ENCODE peak calls at places on chromosomes 11 and 22, in five cellular contexts. One of them, this sample, is unnamed.

GRCh38 chr22:38567531-38568245 is 2.3 kb downstream of the DMC1 start:
- DNase-seq in neural crest cell: no peak
- DNase-seq in A549: no peak
- DNase-seq in choroid plexus epithelial cell: no peak
- DNase-seq in epithelial cell of esophagus: peak; percentile 30
- DNase-seq in this sample: no peak

GRCh38 chr11:61826930-61827572 is 1.0 kb upstream of the FADS2 start:
- DNase-seq in neural crest cell: no peak
- DNase-seq in A549: no peak
- DNase-seq in choroid plexus epithelial cell: peak; percentile 38
- DNase-seq in epithelial cell of esophagus: no peak
- DNase-seq in this sample: no peak

GRCh38 chr11:47488674-47489394 is 39.9 kb upstream of the RAPSN start:
- DNase-seq in neural crest cell: no peak
- DNase-seq in A549: no peak
- DNase-seq in choroid plexus epithelial cell: no peak
- DNase-seq in epithelial cell of esophagus: no peak
- DNase-seq in this sample: no peak

GRCh38 chr22:45468872-45469572 is 33.7 kb upstream of the FBLN1 start:
- DNase-seq in neural crest cell: no peak
- DNase-seq in A549: no peak
- DNase-seq in choroid plexus epithelial cell: peak; percentile 43
- DNase-seq in epithelial cell of esophagus: peak; percentile 81
- DNase-seq in this sample: peak; percentile 56

GRCh38 chr22:38984224-38984623 is 2.1 kb downstream of the APOBEC3B start:
- DNase-seq in neural crest cell: no peak
- DNase-seq in A549: no peak
- DNase-seq in choroid plexus epithelial cell: no peak
- DNase-seq in epithelial cell of esophagus: no peak
- DNase-seq in this sample: no peak

GRCh38 chr11:45846174-45846675 is 1.1 kb upstream of the CRY2 start:
- DNase-seq in neural crest cell: no peak
- DNase-seq in A549: no peak
- DNase-seq in choroid plexus epithelial cell: no peak
- DNase-seq in epithelial cell of esophagus: no peak
- DNase-seq in this sample: no peak

GRCh38 chr11:36619502-36619901 is 21.5 kb upstream of the RAG2 start:
- DNase-seq in neural crest cell: no peak
- DNase-seq in A549: no peak
- DNase-seq in choroid plexus epithelial cell: peak; percentile 10
- DNase-seq in epithelial cell of esophagus: no peak
- DNase-seq in this sample: no peak

GRCh38 chr22:21102659-21103267 is 57.0 kb downstream of the LRRC74B start:
- DNase-seq in neural crest cell: peak; percentile 95
- DNase-seq in A549: peak; percentile 84
- DNase-seq in choroid plexus epithelial cell: peak; percentile 73
- DNase-seq in epithelial cell of esophagus: peak; percentile 61
- DNase-seq in this sample: peak; percentile 42

GRCh38 chr22:35258144-35258988 is 1.1 kb downstream of the HMGXB4 start:
- DNase-seq in neural crest cell: peak; percentile 6
- DNase-seq in A549: peak; percentile 5
- DNase-seq in choroid plexus epithelial cell: peak; percentile 44
- DNase-seq in epithelial cell of esophagus: peak; percentile 53
- DNase-seq in this sample: peak; percentile 33

DNA sequence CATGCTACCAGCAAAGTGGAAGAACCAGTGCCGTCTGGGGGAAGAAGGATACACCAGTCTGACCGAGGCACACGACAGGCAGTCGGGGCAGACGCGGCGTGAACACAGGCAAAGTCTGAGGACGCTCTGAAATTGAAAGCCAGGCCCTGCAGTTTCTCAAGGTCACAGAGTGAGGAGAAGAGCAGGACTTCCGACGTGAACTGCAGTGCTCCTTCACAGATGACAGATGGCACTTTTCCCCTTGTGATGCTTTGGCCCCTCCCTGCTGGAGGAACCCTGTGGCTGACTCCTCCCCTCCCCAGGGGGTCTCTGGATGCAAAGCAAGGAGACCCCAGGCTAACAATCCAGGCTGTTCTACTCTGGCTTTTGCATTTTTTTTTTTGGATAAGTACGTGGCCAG is 19.6 kb upstream of the JAM3 start:
- DNase-seq in neural crest cell: no peak
- DNase-seq in A549: no peak
- DNase-seq in choroid plexus epithelial cell: no peak
- DNase-seq in epithelial cell of esophagus: no peak
- DNase-seq in this sample: no peak
- TF ChIP-seq CTCF in neural crest cell: no peak
- TF ChIP-seq CTCF in A549: no peak
- TF ChIP-seq CTCF in choroid plexus epithelial cell: no peak
- TF ChIP-seq CTCF in epithelial cell of esophagus: no peak
- TF ChIP-seq CTCF in this sample: no peak

DNA sequence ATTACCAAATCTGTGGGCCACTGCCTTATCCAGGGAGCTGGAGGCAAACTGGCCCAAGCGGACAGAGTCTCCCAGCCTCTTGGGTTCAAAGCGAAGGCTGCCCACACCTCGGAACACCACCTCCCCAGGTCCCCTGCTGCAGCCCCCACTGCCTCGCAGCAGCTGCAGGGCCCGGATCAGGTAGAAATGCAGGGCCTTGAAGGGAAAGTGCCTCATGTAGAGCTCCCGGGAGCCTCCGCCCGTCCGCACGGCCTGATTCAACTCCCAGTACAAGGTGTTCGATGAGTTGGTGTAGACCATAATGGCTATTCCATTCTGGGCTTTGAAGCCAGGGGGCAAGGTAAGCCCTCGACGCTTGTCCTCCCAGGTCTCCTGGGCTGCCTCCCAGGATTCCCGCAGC is 2.0 kb downstream of the ART5 start:
- DNase-seq in neural crest cell: no peak
- DNase-seq in A549: no peak
- DNase-seq in choroid plexus epithelial cell: no peak
- DNase-seq in epithelial cell of esophagus: no peak
- DNase-seq in this sample: no peak
- TF ChIP-seq CTCF in neural crest cell: no peak
- TF ChIP-seq CTCF in A549: no peak
- TF ChIP-seq CTCF in choroid plexus epithelial cell: no peak
- TF ChIP-seq CTCF in epithelial cell of esophagus: no peak
- TF ChIP-seq CTCF in this sample: no peak

GRCh38 chr22:29528144-29528543 is 25.4 kb downstream of the THOC5 start:
- DNase-seq in neural crest cell: no peak
- DNase-seq in A549: no peak
- DNase-seq in choroid plexus epithelial cell: no peak
- DNase-seq in epithelial cell of esophagus: no peak
- DNase-seq in this sample: no peak

GRCh38 chr22:29521526-29521925 is 32.0 kb downstream of the THOC5 start:
- DNase-seq in neural crest cell: no peak
- DNase-seq in A549: no peak
- DNase-seq in choroid plexus epithelial cell: no peak
- DNase-seq in epithelial cell of esophagus: no peak
- DNase-seq in this sample: no peak

GRCh38 chr22:29523761-29524160 is 29.8 kb downstream of the THOC5 start:
- DNase-seq in neural crest cell: no peak
- DNase-seq in A549: no peak
- DNase-seq in choroid plexus epithelial cell: no peak
- DNase-seq in epithelial cell of esophagus: no peak
- DNase-seq in this sample: no peak

GRCh38 chr22:29520851-29521250 is 32.7 kb downstream of the THOC5 start:
- DNase-seq in neural crest cell: no peak
- DNase-seq in A549: no peak
- DNase-seq in choroid plexus epithelial cell: peak; percentile 89
- DNase-seq in epithelial cell of esophagus: peak; percentile 60
- DNase-seq in this sample: peak; percentile 63

GRCh38 chr22:29524440-29525191 is 28.9 kb downstream of the THOC5 start:
- DNase-seq in neural crest cell: peak; percentile 3
- DNase-seq in A549: peak; percentile 28
- DNase-seq in choroid plexus epithelial cell: peak; percentile 61
- DNase-seq in epithelial cell of esophagus: peak; percentile 24
- DNase-seq in this sample: peak; percentile 24
- TF ChIP-seq CTCF in neural crest cell: peak; percentile 54
- TF ChIP-seq CTCF in A549: peak; percentile 31
- TF ChIP-seq CTCF in choroid plexus epithelial cell: peak; percentile 73
- TF ChIP-seq CTCF in epithelial cell of esophagus: peak; percentile 51
- TF ChIP-seq CTCF in this sample: peak; percentile 57

GRCh38 chr11:8055111-8055835 is 25.7 kb upstream of the TUB start:
- DNase-seq in neural crest cell: no peak
- DNase-seq in A549: no peak
- DNase-seq in choroid plexus epithelial cell: peak; percentile 9
- DNase-seq in epithelial cell of esophagus: no peak
- DNase-seq in this sample: no peak
- TF ChIP-seq CTCF in neural crest cell: peak; percentile 25
- TF ChIP-seq CTCF in A549: no peak
- TF ChIP-seq CTCF in choroid plexus epithelial cell: peak; percentile 34
- TF ChIP-seq CTCF in epithelial cell of esophagus: no peak
- TF ChIP-seq CTCF in this sample: no peak

DNA sequence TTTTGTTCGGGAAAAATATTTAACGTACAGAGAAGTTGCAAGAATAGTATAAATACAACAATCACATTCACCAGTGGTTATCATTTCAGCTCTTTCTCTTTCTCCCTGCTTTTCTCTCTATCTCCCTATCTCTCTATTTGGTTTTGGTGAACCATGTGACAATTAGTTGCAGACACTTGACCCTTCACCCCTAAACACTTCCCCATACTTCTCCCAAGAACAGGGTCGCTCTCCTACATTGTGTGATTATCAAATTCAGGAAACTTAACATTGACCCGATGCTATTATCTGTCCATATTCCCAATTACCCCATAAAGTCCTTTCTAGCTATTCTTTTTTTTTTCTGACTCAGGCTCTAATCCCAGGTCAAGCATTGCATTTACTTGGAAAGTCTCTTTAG is 4.8 kb upstream of the CYB5R3 start:
- DNase-seq in neural crest cell: no peak
- DNase-seq in A549: no peak
- DNase-seq in choroid plexus epithelial cell: no peak
- DNase-seq in epithelial cell of esophagus: no peak
- DNase-seq in this sample: no peak
- TF ChIP-seq CTCF in neural crest cell: no peak
- TF ChIP-seq CTCF in A549: no peak
- TF ChIP-seq CTCF in choroid plexus epithelial cell: no peak
- TF ChIP-seq CTCF in epithelial cell of esophagus: no peak
- TF ChIP-seq CTCF in this sample: no peak

GRCh38 chr22:28822930-28823481 is 22.6 kb upstream of the XBP1 start:
- DNase-seq in neural crest cell: no peak
- DNase-seq in A549: no peak
- DNase-seq in choroid plexus epithelial cell: no peak
- DNase-seq in epithelial cell of esophagus: no peak
- DNase-seq in this sample: no peak
- TF ChIP-seq CTCF in neural crest cell: no peak
- TF ChIP-seq CTCF in A549: no peak
- TF ChIP-seq CTCF in choroid plexus epithelial cell: no peak
- TF ChIP-seq CTCF in epithelial cell of esophagus: no peak
- TF ChIP-seq CTCF in this sample: no peak

DNA sequence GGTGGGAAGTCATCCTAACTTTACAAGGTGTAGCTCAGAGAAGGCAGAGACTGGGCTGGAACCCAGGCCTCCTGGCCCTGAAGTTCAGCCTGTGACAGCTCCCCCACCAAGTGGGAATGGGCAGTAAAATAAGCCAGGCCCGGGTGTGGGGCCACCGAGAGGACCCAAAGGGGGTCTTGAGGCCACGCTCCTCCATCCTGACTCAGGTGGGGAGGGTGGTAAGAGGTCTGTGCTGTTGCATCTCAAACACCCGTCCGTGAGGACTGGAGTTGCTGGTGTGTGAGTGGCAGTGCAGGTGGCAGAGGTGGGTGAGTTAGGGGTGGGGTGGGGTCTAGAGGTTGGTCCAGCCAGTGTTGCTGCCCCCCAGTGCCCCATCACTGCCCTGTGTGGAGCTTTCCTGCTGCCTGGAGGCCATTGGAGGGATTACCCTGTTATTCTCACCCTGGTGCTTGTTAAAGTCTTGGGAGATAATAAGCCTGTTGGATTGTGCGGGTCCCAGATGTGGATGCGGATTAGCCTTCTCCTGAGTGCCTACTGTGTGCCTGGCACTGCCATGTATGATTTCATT is 12.7 kb downstream of the SERPINH1 start:
- DNase-seq in neural crest cell: no peak
- DNase-seq in A549: no peak
- DNase-seq in choroid plexus epithelial cell: no peak
- DNase-seq in epithelial cell of esophagus: no peak
- DNase-seq in this sample: no peak
- TF ChIP-seq CTCF in neural crest cell: no peak
- TF ChIP-seq CTCF in A549: no peak
- TF ChIP-seq CTCF in choroid plexus epithelial cell: peak; percentile 55
- TF ChIP-seq CTCF in epithelial cell of esophagus: no peak
- TF ChIP-seq CTCF in this sample: peak; percentile 56